ENCODE peak calls at places on chromosomes 3 and 15, in four cellular contexts. H is astrocyte of the cerebellum, N is Panc1, X is fibroblast of mammary gland. L is an unnamed sample.
A peak's percentile ranks its signal among the peaks of the same experiment; 100 is the strongest.

GRCh38 chr3:59764131-59764530 is 714.3 kb upstream of the CFAP20DC start:
- DNase-seq in H (peak; percentile 24), N (no peak), X (peak; percentile 84), L (no peak)

GRCh38 chr3:166837535-166837934 is 542.6 kb downstream of the ZBBX start:
- DNase-seq in N (no peak), H (no peak), X (peak; percentile 8), L (no peak)

GRCh38 chr3:23206371-23206770 is 3.2 kb downstream of the UBE2E2 start:
- DNase-seq in H (no peak), X (no peak), N (no peak), L (no peak)

GRCh38 chr3:49900491-49901153 is 3.1 kb downstream of the MST1R start:
- DNase-seq in N (peak; percentile 66), X (peak; percentile 8), H (no peak), L (peak; percentile 90)

GRCh38 chr3:45760878-45761711 is 35.2 kb downstream of the SLC6A20 start:
- DNase-seq in H (peak; percentile 29), N (peak; percentile 56), X (peak; percentile 71), L (peak; percentile 20)

GRCh38 chr15:101051291-101052030 is 132.3 kb downstream of the LRRK1 start:
- DNase-seq in X (no peak), N (no peak), H (no peak), L (no peak)

GRCh38 chr3:52056521-52056967 is at the start of gene DUSP7:
- DNase-seq in X (peak; percentile 39), N (no peak), H (no peak), L (no peak)

GRCh38 chr3:83928391-83928790 is 1030.4 kb upstream of the CADM2 start:
- DNase-seq in N (no peak), H (no peak), X (peak; percentile 18), L (no peak)

GRCh38 chr3:25679166-25679565 is 14.5 kb upstream of the TOP2B start:
- DNase-seq in X (no peak), N (no peak), H (no peak), L (no peak)

GRCh38 chr3:46495901-46496456 is 1.8 kb upstream of the RTP3 start:
- DNase-seq in X (no peak), H (no peak), N (no peak), L (no peak)

GRCh38 chr3:97821810-97822775 is at the start of gene CRYBG3:
- DNase-seq in N (peak; percentile 17), X (peak; percentile 70), H (peak; percentile 36), L (peak; percentile 35)

GRCh38 chr3:63328386-63328785 is 50.3 kb downstream of the SYNPR start:
- DNase-seq in H (peak; percentile 11), X (peak; percentile 83), N (no peak), L (peak; percentile 98)

GRCh38 chr15:84947947-84948830 is 33.5 kb upstream of the PDE8A start:
- DNase-seq in H (peak; percentile 94), N (no peak), X (peak; percentile 99), L (peak; percentile 71)

GRCh38 chr3:2166552-2166951 is 67.9 kb downstream of the CNTN4 start:
- DNase-seq in X (no peak), H (no peak), N (no peak), L (no peak)
- TF ChIP-seq CTCF in X (no peak), H (peak; percentile 13), N (peak; percentile 8), L (peak; percentile 60)

DNA sequence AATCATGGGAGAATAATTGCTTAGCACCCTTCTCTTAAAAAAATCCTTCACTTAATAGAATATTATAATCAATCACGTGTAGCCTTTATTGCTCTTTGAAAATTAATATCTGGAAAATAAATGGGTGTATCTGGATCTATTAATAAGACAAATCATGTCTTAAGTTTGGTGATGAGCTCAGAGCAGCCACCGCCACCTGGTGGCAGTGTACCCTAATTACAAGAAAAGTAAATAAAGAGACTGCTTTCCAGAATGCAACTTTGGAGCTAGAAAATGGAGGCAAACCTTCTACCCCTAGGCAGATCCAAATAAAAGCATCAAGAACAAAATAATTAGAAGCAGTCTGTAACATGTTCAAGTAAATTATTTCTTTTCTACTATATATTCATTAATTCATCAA is 43.5 kb downstream of the EPHB1 start:
- DNase-seq in H (no peak), X (peak; percentile 6), N (no peak), L (no peak)
- TF ChIP-seq CTCF in H (no peak), X (peak; percentile 38), N (peak; percentile 57), L (peak; percentile 26)

DNA sequence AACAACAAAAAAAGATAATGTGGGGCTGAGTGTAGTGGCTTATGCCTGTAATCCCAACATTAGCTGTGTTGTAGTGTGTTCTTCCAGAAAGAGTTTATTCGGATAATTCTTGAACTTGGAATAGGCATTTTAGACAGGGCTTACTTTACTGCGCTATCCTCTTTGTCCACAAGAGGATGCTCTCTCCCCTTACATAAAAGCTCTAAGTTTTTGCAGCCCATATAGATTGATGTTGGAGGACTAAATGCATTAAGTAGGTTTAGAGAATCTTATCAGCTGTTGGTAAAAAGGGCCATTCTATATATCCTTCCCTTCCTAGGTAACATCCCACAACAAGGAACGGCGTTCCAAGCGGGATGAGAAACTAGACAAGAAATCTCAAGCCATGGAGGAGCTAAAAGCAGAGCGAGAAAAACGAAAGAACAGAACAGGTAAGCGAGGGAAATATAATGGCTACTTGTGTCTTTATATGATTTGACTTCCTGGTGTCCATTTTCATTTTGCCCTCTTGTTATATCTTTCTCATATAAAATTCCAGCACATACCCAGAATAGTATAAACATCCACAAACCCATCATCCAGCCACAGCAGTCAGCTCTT is 27.8 kb upstream of the ITPKA start:
- DNase-seq in N (peak; percentile 82), X (peak; percentile 75), H (peak; percentile 46), L (peak; percentile 19)
- TF ChIP-seq CTCF in N (peak; percentile 93), X (peak; percentile 100), H (peak; percentile 99), L (peak; percentile 100)

GRCh38 chr3:4107430-4107829 is 195.7 kb upstream of the SETMAR start:
- DNase-seq in X (no peak), H (no peak), N (no peak), L (no peak)
- TF ChIP-seq CTCF in X (no peak), H (no peak), N (no peak), L (peak; percentile 28)

L was measured in retinal pigment epithelial cell.